ENCODE peak calls at places on chromosomes 5 and 9, in four cellular contexts. O is K562, S is SK-N-SH, C is HepG2. F is an unnamed sample.

GRCh38 chr9:98867434-98868168 is 60.1 kb downstream of the GALNT12 start:
- DNase-seq in O (peak), S (no peak), C (no peak), F (no peak)

GRCh38 chr5:179416906-179417470 is 71.7 kb upstream of the ADAMTS2 start:
- DNase-seq in S (peak), C (no peak), O (no peak), F (no peak)

GRCh38 chr5:71924980-71925379 is 182.3 kb upstream of the MAP1B start:
- DNase-seq in C (no peak), O (no peak), S (no peak), F (no peak)

GRCh38 chr5:107400328-107400727 is 270.4 kb downstream of the EFNA5 start:
- DNase-seq in O (no peak), C (no peak), S (no peak), F (no peak)

GRCh38 chr5:135705230-135705631 is 126.4 kb upstream of the CXCL14 start:
- DNase-seq in O (no peak), C (no peak), S (no peak), F (no peak)

GRCh38 chr9:89177021-89177400 is 1.6 kb downstream of the SHC3 start:
- DNase-seq in C (no peak), S (peak), O (no peak), F (no peak)

GRCh38 chr5:113266227-113266912 is 168.4 kb downstream of the TSSK1B start:
- DNase-seq in S (no peak), C (no peak), O (no peak), F (no peak)

GRCh38 chr9:13033959-13034695 is 245.4 kb downstream of the MPDZ start:
- DNase-seq in S (peak), C (peak), O (peak), F (peak)

GRCh38 chr9:129962889-129963703 is 79.9 kb downstream of the FNBP1 start:
- DNase-seq in O (no peak), C (no peak), S (no peak), F (no peak)

GRCh38 chr5:115637507-115637906 is 11.7 kb upstream of the TMED7 start:
- DNase-seq in S (no peak), O (no peak), C (no peak), F (no peak)

GRCh38 chr9:72399391-72399790 is 34.4 kb upstream of the ZFAND5 start:
- DNase-seq in O (no peak), C (no peak), S (no peak), F (no peak)

GRCh38 chr5:173709145-173709544 is 92.7 kb upstream of the BOD1 start:
- DNase-seq in C (no peak), O (no peak), S (no peak), F (no peak)

GRCh38 chr5:173706700-173707099 is 90.2 kb upstream of the BOD1 start:
- DNase-seq in S (no peak), C (no peak), O (no peak), F (no peak)

GRCh38 chr5:173709761-173710160 is 93.3 kb upstream of the BOD1 start:
- DNase-seq in S (no peak), C (no peak), O (no peak), F (no peak)

GRCh38 chr5:173705512-173705825 is 89.0 kb upstream of the BOD1 start:
- DNase-seq in O (no peak), C (no peak), S (no peak), F (no peak)

GRCh38 chr5:173707392-173707791 is 90.9 kb upstream of the BOD1 start:
- DNase-seq in O (no peak), S (peak), C (no peak), F (no peak)
- TF ChIP-seq FOXM1 in O (no peak), S (no peak), C (no peak), F (no peak)

GRCh38 chr5:60334281-60334713 is 365.7 kb downstream of the DEPDC1B start:
- DNase-seq in C (peak), S (no peak), O (no peak), F (no peak)
- TF ChIP-seq FOXM1 in C (no peak), S (peak), O (no peak), F (no peak)

DNA sequence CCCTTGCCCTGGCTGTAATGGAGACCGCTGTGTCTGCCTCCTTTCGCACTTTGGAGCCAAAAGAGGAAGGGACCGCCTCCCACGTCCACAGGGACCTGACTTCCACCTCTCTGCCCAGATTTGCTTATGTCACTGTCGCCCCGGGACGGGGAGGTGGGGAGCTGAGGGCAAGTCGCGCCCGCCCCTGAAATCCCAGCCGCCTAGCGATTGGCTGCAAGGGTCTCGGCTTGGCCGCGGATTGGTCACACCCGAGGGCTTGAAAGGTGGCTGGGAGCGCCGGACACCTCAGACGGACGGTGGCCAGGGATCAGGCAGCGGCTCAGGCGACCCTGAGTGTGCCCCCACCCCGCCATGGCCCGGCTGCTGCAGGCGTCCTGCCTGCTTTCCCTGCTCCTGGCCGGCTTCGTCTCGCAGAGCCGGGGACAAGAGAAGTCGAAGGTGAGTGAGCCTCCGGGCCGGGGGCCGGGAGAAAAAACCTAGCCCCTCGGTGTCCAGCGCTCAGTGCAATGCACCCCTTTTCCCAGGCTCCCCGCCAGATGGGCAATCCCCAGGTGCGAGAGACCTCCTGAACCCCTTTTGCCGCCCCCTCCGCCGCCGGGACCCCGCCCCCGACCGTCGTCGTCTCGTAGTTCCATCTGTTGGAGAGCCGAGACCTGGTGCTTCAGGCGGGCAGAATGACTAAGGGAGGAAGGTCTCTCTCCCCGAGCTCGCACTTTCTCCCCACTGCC is at the start of gene GPX3:
- DNase-seq in C (peak), O (no peak), S (peak), F (peak)
- TF ChIP-seq FOXM1 in C (no peak), O (no peak), S (no peak), F (no peak)

DNA sequence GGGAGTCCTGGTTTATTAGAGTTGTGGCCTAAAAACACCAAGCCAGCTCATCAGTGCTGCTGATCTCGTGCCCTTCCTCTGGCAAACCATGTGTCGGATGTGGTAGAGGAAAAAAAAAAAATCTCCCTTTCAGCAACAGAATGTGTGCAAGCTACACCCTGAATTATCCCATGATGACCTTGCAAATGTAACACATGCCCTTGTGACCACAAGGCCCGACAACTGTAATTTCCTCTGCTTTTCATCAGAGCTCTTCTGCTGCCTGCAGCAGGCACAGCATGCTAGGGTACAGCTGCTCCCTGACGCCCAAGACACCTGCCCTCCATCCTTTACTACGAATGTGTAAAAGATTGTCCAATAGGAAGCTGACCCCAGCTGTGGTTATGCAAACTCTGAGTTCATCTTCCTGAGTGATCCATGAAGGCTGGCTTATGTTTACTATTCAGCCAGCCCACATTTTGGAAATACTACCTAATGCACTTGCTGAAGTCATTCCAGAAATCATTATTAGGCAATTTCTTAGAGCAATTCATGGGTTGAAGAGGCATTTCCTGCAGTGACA is 14.6 kb upstream of the BNC2 start:
- DNase-seq in S (peak), C (no peak), O (no peak), F (no peak)
- TF ChIP-seq FOXM1 in S (no peak), C (no peak), O (no peak), F (no peak)

GRCh38 chr5:169991115-169991514 is 10.8 kb upstream of the INSYN2B start:
- DNase-seq in C (no peak), S (no peak), O (no peak), F (no peak)
- TF ChIP-seq FOXM1 in C (no peak), S (no peak), O (no peak), F (no peak)

GRCh38 chr5:158014367-158014766 is 155.4 kb upstream of the CLINT1 start:
- DNase-seq in C (no peak), S (no peak), O (no peak), F (no peak)

GRCh38 chr5:158013303-158013702 is 154.4 kb upstream of the CLINT1 start:
- DNase-seq in C (no peak), O (no peak), S (no peak), F (no peak)

GRCh38 chr5:158011420-158011819 is 152.5 kb upstream of the CLINT1 start:
- DNase-seq in O (no peak), C (no peak), S (no peak), F (no peak)

GRCh38 chr5:158013939-158014338 is 155.0 kb upstream of the CLINT1 start:
- DNase-seq in C (peak), O (no peak), S (no peak), F (peak)

DNA sequence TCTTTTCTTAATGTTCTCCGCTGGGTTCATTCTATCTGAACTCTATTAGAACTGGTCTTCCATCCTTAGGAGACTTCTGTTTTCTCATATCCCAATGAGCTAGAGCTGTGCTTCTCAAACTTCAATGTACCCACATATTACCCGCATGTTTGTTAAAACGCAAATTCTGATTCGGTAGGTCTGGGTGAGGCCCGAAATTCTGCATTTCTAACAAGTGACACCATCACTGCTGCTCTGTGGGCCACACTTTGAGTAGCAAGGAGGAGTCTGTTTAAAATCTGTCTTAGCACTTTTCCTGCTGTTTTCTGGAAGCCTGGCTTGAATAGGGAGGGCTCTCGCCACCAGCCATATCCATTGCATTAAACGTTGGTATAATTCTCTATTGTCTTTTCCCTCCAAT is 151.9 kb upstream of the CLINT1 start:
- DNase-seq in C (no peak), S (no peak), O (no peak), F (no peak)
- TF ChIP-seq FOXM1 in C (no peak), S (no peak), O (no peak), F (no peak)

DNA sequence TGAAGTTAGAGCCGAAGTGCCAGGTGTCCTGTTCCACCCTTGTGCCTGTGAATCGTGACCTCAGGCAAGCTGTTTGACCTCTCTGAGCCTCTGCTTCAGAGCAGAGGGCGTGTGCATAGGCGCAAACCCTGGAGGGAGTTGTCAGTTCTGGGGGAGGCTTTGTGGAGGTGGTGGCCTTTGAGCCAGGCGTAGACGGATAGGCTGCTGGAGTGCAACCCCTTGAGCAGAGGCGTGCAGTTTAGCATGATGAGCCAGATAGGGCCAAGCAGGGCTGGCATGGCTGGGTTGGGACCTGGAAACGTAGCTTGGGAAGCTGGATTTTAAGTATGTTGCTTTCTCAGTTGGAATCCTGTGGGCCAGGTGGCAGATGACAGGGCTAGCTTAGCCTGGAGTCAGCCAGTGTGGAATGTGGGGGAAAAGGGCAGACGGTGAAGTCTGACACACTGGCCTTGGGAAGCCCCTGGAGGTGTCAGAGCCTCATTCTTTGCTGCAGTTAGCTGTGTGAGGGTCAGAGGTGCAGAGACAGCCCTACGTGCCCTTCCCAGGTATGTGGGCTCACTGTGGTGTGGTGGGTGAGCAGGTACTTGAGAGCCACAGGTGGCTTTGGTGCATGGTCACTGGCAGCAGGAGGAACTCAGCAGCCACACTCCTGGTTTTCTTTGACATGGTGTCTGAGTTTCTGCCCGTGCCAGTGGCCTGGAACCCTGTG is 93.4 kb downstream of the DAB2IP start:
- DNase-seq in C (peak), O (no peak), S (no peak), F (no peak)
- TF ChIP-seq FOXM1 in C (no peak), O (no peak), S (no peak), F (no peak)

DNA sequence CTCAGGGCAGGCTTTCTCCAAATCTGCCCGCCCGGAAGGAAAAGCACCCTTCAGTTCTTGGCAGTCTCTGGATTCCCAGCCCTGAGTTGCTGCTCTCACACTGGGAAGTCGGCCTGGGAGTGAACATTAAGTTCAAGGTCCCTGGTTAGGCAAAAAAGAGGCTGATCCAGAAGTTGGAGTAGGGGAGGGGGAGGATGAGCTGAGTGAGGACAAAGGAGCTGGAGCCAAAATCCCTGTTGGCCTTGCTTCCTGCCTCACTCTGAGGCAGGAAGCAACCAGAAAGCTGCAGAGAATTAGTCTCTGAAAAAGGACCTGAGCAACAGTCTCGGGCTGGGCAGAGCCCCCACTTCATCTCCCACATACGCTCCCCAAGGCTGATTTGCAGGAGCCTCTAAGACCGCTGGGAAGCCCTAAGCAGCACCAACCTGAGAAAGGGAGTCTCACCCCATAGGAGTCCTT is 15.0 kb upstream of the RPS14 start:
- DNase-seq in S (no peak), C (no peak), O (no peak), F (no peak)
- TF ChIP-seq FOXM1 in S (no peak), C (no peak), O (no peak), F (no peak)

F was measured in HEK293T.